ENCODE peak calls at places on chromosomes 4 and X, in four cellular contexts. One of them, this sample, is unnamed.

GRCh38 chrX:38233891-38234807 is 13.5 kb upstream of the SRPX start:
- DNase-seq in GM12878: no peak
- DNase-seq in K562: no peak
- DNase-seq in HepG2: no peak
- DNase-seq in this sample: peak; percentile 2

GRCh38 chr4:137534516-137534915 is 2.2 kb upstream of the PCDH18 start:
- DNase-seq in HepG2: no peak
- DNase-seq in GM12878: no peak
- DNase-seq in K562: no peak
- DNase-seq in this sample: no peak

GRCh38 chr4:147481577-147482109 is 746 bp downstream of the EDNRA start:
- DNase-seq in GM12878: no peak
- DNase-seq in K562: no peak
- DNase-seq in HepG2: no peak
- DNase-seq in this sample: peak; percentile 60

GRCh38 chrX:149370097-149370496 is 135.0 kb downstream of the IDS start:
- DNase-seq in HepG2: no peak
- DNase-seq in K562: no peak
- DNase-seq in GM12878: no peak
- DNase-seq in this sample: no peak

GRCh38 chrX:100649550-100650356 is 5.8 kb downstream of the SRPX2 start:
- DNase-seq in GM12878: no peak
- DNase-seq in K562: no peak
- DNase-seq in HepG2: peak; percentile 90
- DNase-seq in this sample: no peak

GRCh38 chr4:72311291-72311690 is 257.7 kb downstream of the ADAMTS3 start:
- DNase-seq in HepG2: no peak
- DNase-seq in K562: no peak
- DNase-seq in GM12878: no peak
- DNase-seq in this sample: no peak

GRCh38 chr4:61517144-61517543 is 317.0 kb downstream of the ADGRL3 start:
- DNase-seq in GM12878: no peak
- DNase-seq in HepG2: peak; percentile 56
- DNase-seq in K562: no peak
- DNase-seq in this sample: peak; percentile 90

GRCh38 chrX:131828482-131828881 is 194.6 kb upstream of the STK26 start:
- DNase-seq in HepG2: no peak
- DNase-seq in GM12878: no peak
- DNase-seq in K562: no peak
- DNase-seq in this sample: peak; percentile 32

GRCh38 chr4:155495572-155496293 is 119.0 kb upstream of the MAP9 start:
- DNase-seq in GM12878: no peak
- DNase-seq in HepG2: no peak
- DNase-seq in K562: no peak
- DNase-seq in this sample: no peak

GRCh38 chr4:38034986-38035882 is 75.0 kb downstream of the PTTG2 start:
- DNase-seq in HepG2: peak; percentile 66
- DNase-seq in K562: peak; percentile 47
- DNase-seq in GM12878: no peak
- DNase-seq in this sample: peak; percentile 91

GRCh38 chr4:156560701-156561100 is 410.9 kb downstream of the PDGFC start:
- DNase-seq in K562: no peak
- DNase-seq in HepG2: no peak
- DNase-seq in GM12878: no peak
- DNase-seq in this sample: no peak

GRCh38 chrX:46575586-46575985 is 2.0 kb downstream of the CHST7 start:
- DNase-seq in GM12878: no peak
- DNase-seq in K562: no peak
- DNase-seq in HepG2: no peak
- DNase-seq in this sample: no peak

GRCh38 chr4:149553959-149554520 is 261.6 kb downstream of the IQCM start:
- DNase-seq in HepG2: no peak
- DNase-seq in K562: no peak
- DNase-seq in GM12878: no peak
- DNase-seq in this sample: no peak

GRCh38 chr4:25873632-25874129 is 10.9 kb upstream of the SEL1L3 start:
- DNase-seq in GM12878: no peak
- DNase-seq in K562: no peak
- DNase-seq in HepG2: no peak
- DNase-seq in this sample: no peak

GRCh38 chr4:142473218-142473959 is 372.7 kb downstream of the INPP4B start:
- DNase-seq in HepG2: no peak
- DNase-seq in K562: no peak
- DNase-seq in GM12878: no peak
- DNase-seq in this sample: no peak

GRCh38 chrX:125137521-125137920 is 182.2 kb upstream of the TEX13C start:
- DNase-seq in HepG2: no peak
- DNase-seq in K562: no peak
- DNase-seq in GM12878: no peak
- DNase-seq in this sample: no peak

GRCh38 chr4:150010525-150011126 is 67.6 kb upstream of the DCLK2 start:
- DNase-seq in GM12878: no peak
- DNase-seq in HepG2: peak; percentile 41
- DNase-seq in K562: peak; percentile 17
- DNase-seq in this sample: peak; percentile 80

GRCh38 chrX:136260801-136261200 is 9.6 kb upstream of the MAP7D3 start:
- DNase-seq in K562: no peak
- DNase-seq in GM12878: no peak
- DNase-seq in HepG2: no peak
- DNase-seq in this sample: no peak

GRCh38 chrX:71367396-71367795 is 1.2 kb downstream of the TAF1 start:
- DNase-seq in K562: no peak
- DNase-seq in GM12878: no peak
- DNase-seq in HepG2: no peak
- DNase-seq in this sample: no peak

GRCh38 chr4:94533405-94534223 is 81.9 kb downstream of the PDLIM5 start:
- DNase-seq in K562: peak; percentile 58
- DNase-seq in GM12878: no peak
- DNase-seq in HepG2: no peak
- DNase-seq in this sample: no peak
- H3K4me1 ChIP-seq in K562: peaks cover 13% of the 10 kb centered on the region
- H3K4me1 ChIP-seq in GM12878: peaks cover 15% of the 10 kb centered on the region
- H3K4me1 ChIP-seq in HepG2: peaks cover 25% of the 10 kb centered on the region
- H3K4me1 ChIP-seq in this sample: peaks cover 57% of the 10 kb centered on the region

GRCh38 chr4:113548303-113548702 is 213.2 kb downstream of the CAMK2D start:
- DNase-seq in HepG2: no peak
- DNase-seq in K562: no peak
- DNase-seq in GM12878: no peak
- DNase-seq in this sample: no peak

GRCh38 chr4:113541933-113542332 is 219.6 kb downstream of the CAMK2D start:
- DNase-seq in GM12878: no peak
- DNase-seq in K562: no peak
- DNase-seq in HepG2: no peak
- DNase-seq in this sample: no peak

GRCh38 chr4:113553082-113553481 is 208.5 kb downstream of the CAMK2D start:
- DNase-seq in K562: no peak
- DNase-seq in HepG2: no peak
- DNase-seq in GM12878: no peak
- DNase-seq in this sample: no peak

GRCh38 chr4:113550510-113550909 is 211.0 kb downstream of the CAMK2D start:
- DNase-seq in GM12878: no peak
- DNase-seq in HepG2: no peak
- DNase-seq in K562: no peak
- DNase-seq in this sample: no peak

GRCh38 chr4:113547487-113548042 is 214.0 kb downstream of the CAMK2D start:
- DNase-seq in K562: peak; percentile 67
- DNase-seq in HepG2: peak; percentile 97
- DNase-seq in GM12878: peak; percentile 97
- DNase-seq in this sample: peak; percentile 95
- TF ChIP-seq REST in K562: no peak
- TF ChIP-seq REST in HepG2: no peak
- TF ChIP-seq REST in GM12878: peak; percentile 44
- TF ChIP-seq REST in this sample: no peak

GRCh38 chr4:128285085-128286023 is 2.3 kb downstream of the PGRMC2 start:
- DNase-seq in K562: no peak
- DNase-seq in GM12878: no peak
- DNase-seq in HepG2: peak; percentile 82
- DNase-seq in this sample: no peak
- TF ChIP-seq CREB1 in K562: no peak
- TF ChIP-seq CREB1 in GM12878: no peak
- TF ChIP-seq CREB1 in HepG2: peak; percentile 61
- TF ChIP-seq CREB1 in this sample: no peak

GRCh38 chr4:3484057-3484973 is 21.2 kb downstream of the DOK7 start:
- DNase-seq in HepG2: peak; percentile 12
- DNase-seq in K562: no peak
- DNase-seq in GM12878: no peak
- DNase-seq in this sample: no peak
- H3K4me1 ChIP-seq in HepG2: peaks cover 16% of the 10 kb centered on the region
- H3K4me1 ChIP-seq in K562: peaks cover 54% of the 10 kb centered on the region
- H3K4me1 ChIP-seq in GM12878: no peaks in the 10 kb centered on the region
- H3K4me1 ChIP-seq in this sample: peaks cover 21% of the 10 kb centered on the region

GRCh38 chrX:155054255-155054654 is 16.7 kb downstream of the CMC4 start:
- DNase-seq in GM12878: no peak
- DNase-seq in K562: no peak
- DNase-seq in HepG2: no peak
- DNase-seq in this sample: no peak

GRCh38 chrX:155053656-155054055 is 17.3 kb downstream of the CMC4 start:
- DNase-seq in HepG2: no peak
- DNase-seq in GM12878: no peak
- DNase-seq in K562: no peak
- DNase-seq in this sample: no peak

GRCh38 chrX:155055494-155055893 is 15.4 kb downstream of the CMC4 start:
- DNase-seq in GM12878: no peak
- DNase-seq in HepG2: no peak
- DNase-seq in K562: no peak
- DNase-seq in this sample: no peak

GRCh38 chrX:155056471-155056870 is 14.5 kb downstream of the CMC4 start:
- DNase-seq in K562: no peak
- DNase-seq in HepG2: no peak
- DNase-seq in GM12878: no peak
- DNase-seq in this sample: no peak

DNA sequence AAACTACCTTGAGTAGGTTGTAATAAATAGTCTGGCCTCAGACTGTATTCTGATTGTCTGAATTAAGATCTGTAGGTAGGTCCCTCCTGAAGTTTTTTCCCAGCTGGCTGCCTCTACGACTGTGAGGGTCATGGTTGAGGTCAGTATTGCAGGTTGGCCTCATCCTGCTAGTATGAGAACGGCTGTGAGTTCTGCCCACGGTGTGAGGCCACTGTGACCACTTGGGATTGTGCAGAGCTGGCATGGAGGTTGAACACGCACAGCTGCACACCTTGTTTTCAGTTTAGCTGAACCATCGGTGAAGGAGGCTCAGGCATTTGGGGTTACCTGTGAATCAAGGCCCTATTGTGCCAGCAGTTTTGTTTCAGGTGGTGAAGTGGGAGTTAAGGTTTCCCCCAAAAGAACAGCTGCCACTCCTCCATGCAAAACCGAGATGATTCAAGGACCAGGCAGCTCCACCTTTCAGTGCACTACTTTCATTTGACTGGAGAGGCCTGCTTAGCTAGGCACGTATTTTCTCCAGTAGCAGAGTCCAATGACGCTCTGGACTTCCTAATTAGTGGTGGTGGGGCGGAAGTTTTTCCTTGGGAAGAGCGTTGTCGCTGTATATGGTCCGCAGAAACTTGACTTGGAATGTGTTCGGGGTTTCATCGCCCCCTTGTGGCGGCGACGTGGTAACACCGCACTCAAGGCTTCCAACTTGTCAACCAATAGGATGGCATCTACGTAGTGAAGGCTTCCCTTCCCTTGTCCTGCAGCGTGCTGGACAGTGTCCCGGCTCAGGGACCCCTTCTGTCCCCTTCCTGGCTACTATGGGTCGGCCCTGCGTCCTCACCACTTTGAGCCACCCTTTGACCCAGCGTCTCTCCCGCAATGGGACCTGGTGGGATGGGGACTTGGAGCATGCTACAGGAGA is 13.8 kb downstream of the CMC4 start:
- DNase-seq in HepG2: peak; percentile 43
- DNase-seq in K562: peak; percentile 52
- DNase-seq in GM12878: peak; percentile 24
- DNase-seq in this sample: peak; percentile 76
- TF ChIP-seq REST in HepG2: no peak
- TF ChIP-seq REST in K562: no peak
- TF ChIP-seq REST in GM12878: no peak
- TF ChIP-seq REST in this sample: peak; percentile 59

GRCh38 chrX:13533726-13534125 is 35.7 kb upstream of the EGFL6 start:
- DNase-seq in GM12878: no peak
- DNase-seq in HepG2: no peak
- DNase-seq in K562: no peak
- DNase-seq in this sample: no peak
- TF ChIP-seq CREB1 in GM12878: no peak
- TF ChIP-seq CREB1 in HepG2: no peak
- TF ChIP-seq CREB1 in K562: no peak
- TF ChIP-seq CREB1 in this sample: no peak

DNA sequence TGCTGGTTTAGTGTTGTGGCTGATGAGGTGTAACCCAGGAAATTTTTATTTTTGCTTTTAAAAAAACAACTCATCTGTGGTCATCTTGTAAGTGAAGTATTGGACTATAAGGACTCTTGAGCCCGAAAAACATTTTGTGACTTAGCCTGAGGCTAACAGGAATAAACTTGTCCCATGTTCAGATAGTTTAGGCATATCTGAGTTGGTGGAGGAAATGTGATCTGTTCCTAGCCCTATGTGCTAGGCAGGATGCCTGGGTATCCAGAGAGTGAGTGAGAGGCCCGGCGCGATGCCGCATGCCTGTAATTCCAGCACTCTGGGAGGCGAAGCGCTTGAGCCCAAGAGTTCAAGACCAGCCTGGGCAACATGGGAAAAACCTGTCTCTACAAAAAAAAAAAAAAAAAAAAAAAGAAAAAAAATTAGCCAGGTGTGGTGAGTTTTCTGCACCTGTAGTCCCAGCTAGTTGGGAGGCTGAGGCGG is 3.7 kb downstream of the SMS start:
- DNase-seq in GM12878: no peak
- DNase-seq in K562: no peak
- DNase-seq in HepG2: no peak
- DNase-seq in this sample: peak; percentile 50
- H3K4me1 ChIP-seq in GM12878: no peaks in the 10 kb centered on the region
- H3K4me1 ChIP-seq in K562: peaks cover 8% of the 10 kb centered on the region
- H3K4me1 ChIP-seq in HepG2: peaks cover 46% of the 10 kb centered on the region
- H3K4me1 ChIP-seq in this sample: peaks cover 50% of the 10 kb centered on the region

DNA sequence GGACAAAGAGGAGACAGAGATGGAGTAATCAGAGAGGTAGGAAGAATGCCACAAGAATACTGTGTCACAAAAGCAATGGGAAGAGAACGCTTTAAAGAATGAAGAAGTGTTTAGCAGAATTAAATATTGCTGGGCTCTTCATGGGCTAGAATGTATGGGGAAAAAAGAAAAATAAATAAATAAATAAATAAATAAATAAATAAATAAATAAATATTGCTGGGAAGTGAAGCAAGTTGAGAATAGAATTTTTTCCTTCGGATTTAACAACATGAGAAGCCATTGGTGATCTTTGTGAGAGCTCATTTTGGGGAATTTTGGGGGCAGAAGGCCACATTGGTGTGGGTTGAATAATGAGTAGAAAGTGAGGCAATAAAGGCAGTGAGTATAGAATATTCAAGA is 59.7 kb upstream of the FRMPD3 start:
- DNase-seq in GM12878: no peak
- DNase-seq in HepG2: no peak
- DNase-seq in K562: no peak
- DNase-seq in this sample: no peak
- TF ChIP-seq REST in GM12878: no peak
- TF ChIP-seq REST in HepG2: no peak
- TF ChIP-seq REST in K562: no peak
- TF ChIP-seq REST in this sample: no peak

This sample was measured in GM23338.